ENCODE peak calls at places on chromosome 20, in four cellular contexts. T is K562, O is Panc1, U is HCT116. D is an unnamed sample.

GRCh38 chr20:60960500-60960899 is 291.6 kb upstream of the CDH4 start:
- DNase-seq in T (no peak), O (no peak), U (no peak), D (no peak)

GRCh38 chr20:37945034-37945660 is 42.2 kb downstream of the VSTM2L start:
- DNase-seq in T (no peak), O (no peak), U (no peak), D (no peak)

GRCh38 chr20:2382833-2383232 is 2.1 kb downstream of the TGM6 start:
- DNase-seq in T (no peak), O (no peak), U (no peak), D (no peak)

GRCh38 chr20:5780233-5781217 is 30.3 kb downstream of the SHLD1 start:
- DNase-seq in T (peak; percentile 15), O (no peak), U (no peak), D (no peak)

GRCh38 chr20:7710440-7710839 is 229.8 kb downstream of the HAO1 start:
- DNase-seq in T (no peak), O (no peak), U (no peak), D (no peak)

GRCh38 chr20:5949943-5950270 is 426 bp downstream of the TRMT6 start:
- DNase-seq in T (no peak), O (no peak), U (no peak), D (no peak)

GRCh38 chr20:53829086-53829703 is 235.6 kb upstream of the ZNF217 start:
- DNase-seq in T (peak; percentile 27), O (peak; percentile 93), U (peak; percentile 78), D (no peak)

GRCh38 chr20:3222635-3223600 is 13.6 kb downstream of the ITPA start:
- DNase-seq in T (no peak), O (no peak), U (no peak), D (peak; percentile 99)

GRCh38 chr20:14919473-14920157 is 582.2 kb upstream of the FLRT3 start:
- DNase-seq in T (no peak), O (no peak), U (peak; percentile 6), D (no peak)

GRCh38 chr20:19735446-19735845 is 22.6 kb upstream of the RIN2 start:
- DNase-seq in T (no peak), O (peak; percentile 64), U (peak; percentile 19), D (peak; percentile 48)

GRCh38 chr20:32485126-32485769 is 99.9 kb downstream of the NOL4L start:
- DNase-seq in T (peak; percentile 63), O (peak; percentile 64), U (peak; percentile 34), D (peak; percentile 87)

GRCh38 chr20:6769953-6770831 is 2.7 kb downstream of the BMP2 start:
- DNase-seq in T (no peak), O (no peak), U (no peak), D (no peak)

GRCh38 chr20:3193806-3194616 is 10.5 kb downstream of the DDRGK1 start:
- DNase-seq in T (no peak), O (no peak), U (no peak), D (no peak)

GRCh38 chr20:22720206-22720605 is 135.8 kb upstream of the FOXA2 start:
- DNase-seq in T (no peak), O (no peak), U (no peak), D (no peak)

GRCh38 chr20:32971703-32972161 is 32.5 kb downstream of the SUN5 start:
- DNase-seq in T (no peak), O (no peak), U (no peak), D (no peak)

GRCh38 chr20:49937023-49937929 is 1.1 kb downstream of the RNF114 start:
- DNase-seq in T (no peak), O (no peak), U (no peak), D (no peak)

GRCh38 chr20:37397076-37397953 is 51.4 kb downstream of the SRC start:
- DNase-seq in T (peak; percentile 66), O (no peak), U (no peak), D (peak; percentile 57)

GRCh38 chr20:38355161-38356012 is 9.1 kb downstream of the LBP start:
- DNase-seq in T (no peak), O (no peak), U (no peak), D (no peak)

GRCh38 chr20:36784900-36785299 is 11.3 kb upstream of the DSN1 start:
- DNase-seq in T (no peak), O (no peak), U (no peak), D (no peak)

GRCh38 chr20:7333846-7334245 is 566.4 kb downstream of the BMP2 start:
- DNase-seq in T (no peak), O (no peak), U (no peak), D (no peak)

GRCh38 chr20:8646026-8646425 is 422.9 kb upstream of the PLCB4 start:
- DNase-seq in T (no peak), O (no peak), U (no peak), D (no peak)

GRCh38 chr20:23585808-23586734 is 17.8 kb upstream of the CST9L start:
- DNase-seq in T (no peak), O (no peak), U (no peak), D (peak; percentile 96)

GRCh38 chr20:57581202-57582028 is 20.5 kb downstream of the PCK1 start:
- DNase-seq in T (peak; percentile 39), O (no peak), U (no peak), D (no peak)

GRCh38 chr20:57582029-57582378 is 21.1 kb downstream of the PCK1 start:
- DNase-seq in T (no peak), O (no peak), U (no peak), D (no peak)

GRCh38 chr20:57583289-57584257 is 22.7 kb downstream of the PCK1 start:
- DNase-seq in T (no peak), O (no peak), U (no peak), D (no peak)

GRCh38 chr20:57580478-57581201 is 19.7 kb downstream of the PCK1 start:
- DNase-seq in T (no peak), O (no peak), U (no peak), D (no peak)

GRCh38 chr20:57582432-57583288 is 21.8 kb downstream of the PCK1 start:
- DNase-seq in T (peak; percentile 40), O (no peak), U (no peak), D (peak; percentile 24)
- TF ChIP-seq CTCF in T (peak; percentile 81), O (peak; percentile 85), U (peak; percentile 52), D (peak; percentile 94)

GRCh38 chr20:58621906-58622548 is 29.1 kb upstream of the STX16 start:
- DNase-seq in T (peak; percentile 26), O (no peak), U (peak; percentile 10), D (no peak)

GRCh38 chr20:58622671-58623578 is 28.2 kb upstream of the STX16 start:
- DNase-seq in T (no peak), O (no peak), U (no peak), D (no peak)

GRCh38 chr20:58625585-58625984 is 25.5 kb upstream of the STX16 start:
- DNase-seq in T (no peak), O (no peak), U (no peak), D (no peak)

GRCh38 chr20:58624687-58625086 is 26.4 kb upstream of the STX16 start:
- DNase-seq in T (no peak), O (no peak), U (no peak), D (no peak)

DNA sequence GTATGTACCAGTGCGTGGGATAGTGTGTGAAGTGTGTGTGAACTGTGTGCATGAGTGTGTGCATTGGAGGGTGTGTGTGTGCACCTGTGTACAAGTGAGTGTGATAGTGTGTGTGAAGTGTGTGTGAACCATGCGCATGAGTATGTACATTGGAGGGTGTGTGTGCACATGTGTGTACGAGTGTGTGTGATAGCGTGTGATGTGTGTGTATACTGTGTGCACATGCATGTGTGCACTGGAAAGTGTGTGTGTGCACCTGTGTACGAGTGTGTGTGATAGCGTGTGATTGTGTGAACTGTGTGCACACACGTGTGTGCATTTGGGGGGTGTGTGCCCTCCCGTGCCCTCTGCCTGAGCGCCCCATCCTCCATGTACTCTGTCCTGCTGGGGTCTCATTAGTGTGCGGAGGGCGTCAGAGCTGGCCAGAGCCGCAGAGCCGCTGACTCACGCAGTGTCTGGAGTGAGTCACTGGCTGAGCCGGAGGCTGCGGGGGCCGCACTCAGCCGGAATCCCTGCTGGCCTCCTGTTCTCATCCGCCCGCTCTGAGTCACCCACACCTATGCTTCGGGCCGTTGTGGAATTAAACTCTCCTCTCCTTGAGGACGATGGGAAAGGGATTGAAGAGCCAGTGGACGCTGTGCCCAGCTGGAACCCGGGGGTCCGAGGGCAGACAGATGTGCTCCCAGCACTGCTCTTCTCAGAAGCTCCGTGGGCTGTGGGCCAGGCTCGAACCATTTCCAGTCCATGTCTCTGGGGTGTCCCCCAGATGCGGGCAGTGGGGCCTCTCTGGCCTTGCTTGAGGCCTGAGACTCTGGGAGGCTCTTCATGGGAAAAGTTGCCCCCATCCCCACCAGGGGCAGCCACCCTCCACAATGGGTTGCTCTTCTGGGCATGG is 27.3 kb upstream of the STX16 start:
- DNase-seq in T (peak; percentile 89), O (peak; percentile 62), U (peak; percentile 75), D (peak; percentile 68)
- TF ChIP-seq TCF7L2 in T (no peak), O (peak; percentile 47), U (peak; percentile 88), D (no peak)

GRCh38 chr20:45445805-45446562 is 23.6 kb upstream of the WFDC2 start:
- DNase-seq in T (peak; percentile 68), O (peak; percentile 42), U (peak; percentile 45), D (peak; percentile 61)
- TF ChIP-seq CTCF in T (peak; percentile 74), O (peak; percentile 86), U (peak; percentile 78), D (peak; percentile 75)

DNA sequence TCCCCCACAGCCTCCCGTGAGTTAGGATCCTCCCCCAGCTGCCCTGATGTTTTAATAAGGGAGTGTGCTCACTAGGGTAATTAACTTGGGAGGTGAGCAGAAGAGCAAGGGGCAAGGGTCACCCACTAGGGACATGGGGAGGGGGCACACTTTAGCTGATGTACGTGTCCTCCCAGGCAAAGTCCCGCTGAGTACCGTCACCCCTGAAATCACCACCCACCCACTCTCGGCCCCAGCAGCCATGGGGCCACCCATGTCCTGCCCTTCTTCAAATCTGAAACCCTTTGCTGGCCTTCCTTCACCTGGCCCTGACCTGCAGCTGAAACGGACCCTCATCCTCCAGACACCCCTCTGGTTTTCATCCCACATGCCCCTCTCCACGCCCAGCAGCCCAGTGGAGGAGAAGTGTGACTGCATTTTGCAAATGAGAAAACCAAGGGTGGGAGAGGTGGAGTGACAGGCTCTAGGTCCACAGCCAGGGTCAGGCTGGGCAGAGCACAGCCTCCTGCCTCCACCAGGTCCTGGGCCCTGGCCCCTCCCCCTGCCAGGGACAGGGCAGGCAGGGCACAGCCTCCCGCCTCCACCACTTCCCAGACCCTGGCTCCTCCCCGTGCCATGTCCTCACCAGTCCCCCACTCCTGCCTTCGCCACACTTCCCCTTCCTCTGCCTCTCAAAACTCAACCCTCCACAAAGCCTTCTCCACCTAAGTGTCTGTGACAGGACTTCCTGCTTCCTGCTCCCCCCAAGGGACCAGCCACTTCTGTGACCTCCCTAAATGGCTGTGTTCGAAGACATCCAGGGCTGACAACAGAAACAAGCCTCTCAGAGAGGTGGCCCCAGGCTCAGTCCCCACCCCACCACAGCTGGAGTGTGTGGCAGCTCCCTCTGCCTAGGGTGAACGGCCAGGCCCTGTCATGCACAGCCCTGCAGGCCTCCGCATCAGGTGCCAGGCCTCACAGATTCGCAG is 15.1 kb downstream of the ACSS1 start:
- DNase-seq in T (no peak), O (no peak), U (no peak), D (no peak)
- TF ChIP-seq TCF7L2 in T (no peak), O (no peak), U (no peak), D (no peak)

GRCh38 chr20:63518946-63519764 is 1.4 kb upstream of the PPDPF start:
- DNase-seq in T (no peak), O (no peak), U (no peak), D (no peak)
- TF ChIP-seq CTCF in T (no peak), O (no peak), U (no peak), D (no peak)

GRCh38 chr20:35615667-35616464 is at the start of gene SPAG4:
- DNase-seq in T (peak; percentile 100), O (peak; percentile 58), U (no peak), D (no peak)
- TF ChIP-seq TCF7L2 in T (no peak), O (no peak), U (peak; percentile 30), D (no peak)

D was measured in HepG2.